ENCODE peak calls at places on chromosomes 1 and 21, in seven cellular contexts. V is RWPE1; G is stimulated activated CD8-positive, alpha-beta memory T cell treated with anti-CD3 and anti-CD28 coated beads, Interleukin-7, amount 100 ng/mL, for 1 hour; J is BE2C; S is NCI-H146; Z is activated CD4-positive, alpha-beta T cell treated with anti-CD3 and anti-CD28 coated beads, Interleukin-2, amount 50 U/mL, for 48 hours; U is NCI-H1092. T is an unnamed sample.

GRCh38 chr1:32759521-32759980 is 57.0 kb upstream of the SYNC start:
- DNase-seq in U (no peak), J (no peak), G (no peak), V (peak; percentile 75), S (no peak), Z (no peak), T (no peak)

GRCh38 chr1:150563340-150564038 is 14.3 kb downstream of the ADAMTSL4 start:
- DNase-seq in V (no peak), Z (peak; percentile 48), S (no peak), G (no peak), J (peak; percentile 53), U (peak; percentile 17), T (peak; percentile 49)

GRCh38 chr1:11790880-11791715 is 14.7 kb downstream of the MTHFR start:
- DNase-seq in U (no peak), Z (no peak), J (no peak), V (peak; percentile 52), G (no peak), S (no peak), T (peak; percentile 12)

GRCh38 chr1:90198616-90199015 is 203.7 kb downstream of the ZNF326 start:
- DNase-seq in Z (no peak), G (no peak), V (no peak), J (no peak), U (peak; percentile 55), S (peak; percentile 92), T (no peak)

GRCh38 chr1:36884029-36884701 is 150.2 kb downstream of the GRIK3 start:
- DNase-seq in J (no peak), Z (no peak), G (no peak), V (no peak), U (no peak), S (no peak), T (peak; percentile 5)

GRCh38 chr1:8643542-8644536 is 173.6 kb downstream of the RERE start:
- DNase-seq in V (no peak), U (peak; percentile 54), G (no peak), S (peak; percentile 33), Z (no peak), J (no peak), T (peak; percentile 52)

GRCh38 chr1:1166642-1167415 is 6.9 kb upstream of the TTLL10 start:
- DNase-seq in U (no peak), V (no peak), J (no peak), G (no peak), S (no peak), Z (no peak), T (no peak)

GRCh38 chr21:41163086-41163485 is 4.9 kb upstream of the BACE2 start:
- DNase-seq in U (no peak), Z (no peak), J (no peak), V (no peak), G (no peak), S (no peak), T (no peak)

GRCh38 chr1:64357376-64357775 is 112.6 kb upstream of the CACHD1 start:
- DNase-seq in J (no peak), S (no peak), Z (no peak), V (no peak), U (no peak), G (no peak), T (no peak)

GRCh38 chr1:172429324-172430127 is 9.0 kb downstream of the C1orf105 start:
- DNase-seq in Z (peak; percentile 28), G (no peak), S (peak; percentile 30), J (peak; percentile 35), U (peak; percentile 38), V (peak; percentile 63), T (peak; percentile 55)

GRCh38 chr1:44543816-44544185 is 130.5 kb downstream of the TMEM53 start:
- DNase-seq in Z (no peak), V (no peak), U (no peak), S (no peak), J (no peak), G (no peak), T (no peak)

GRCh38 chr1:163084330-163084729 is 15.2 kb downstream of the RGS4 start:
- DNase-seq in V (no peak), Z (no peak), J (no peak), S (no peak), U (no peak), G (no peak), T (no peak)

GRCh38 chr21:31918250-31918775 is 45.5 kb downstream of the HUNK start:
- DNase-seq in G (no peak), U (no peak), V (no peak), S (no peak), J (no peak), Z (no peak), T (no peak)

GRCh38 chr21:33940164-33940563 is 24.6 kb upstream of the ATP5PO start:
- DNase-seq in U (no peak), J (no peak), S (no peak), Z (no peak), V (no peak), G (no peak), T (no peak)

GRCh38 chr1:27153549-27153886 is 1.4 kb downstream of the SLC9A1 start:
- DNase-seq in S (no peak), G (no peak), J (no peak), U (no peak), V (no peak), Z (no peak), T (no peak)

GRCh38 chr21:33997432-33997831 is 75.9 kb upstream of the MRPS6 start:
- DNase-seq in J (no peak), G (no peak), S (no peak), Z (no peak), V (no peak), U (no peak), T (no peak)

T was measured in D341Med.